ENCODE peak calls at places on chromosomes 11 and 22, in six cellular contexts. X is Peyer's patch, S is stomach, R is sigmoid colon, F is GM12878, N is ovary. A is an unnamed sample. For H3K4me1, the result is how much of the 10 kb centered on the place peaks cover.

GRCh38 chr22:35311551-35311999 is 11.9 kb downstream of the TOM1 start:
- DNase-seq in X (peak), N (peak), S (no peak), R (no peak), F (no peak), A (no peak)

GRCh38 chr11:134647066-134647746 is 235.2 kb upstream of the B3GAT1 start:
- DNase-seq in F (no peak), R (peak), S (peak), N (no peak), X (peak), A (no peak)

GRCh38 chr11:79078999-79079398 is 361.8 kb downstream of the TENM4 start:
- DNase-seq in N (no peak), R (no peak), S (no peak), X (peak), F (no peak), A (peak)

GRCh38 chr22:34308101-34308500 is 387.8 kb upstream of the LARGE1 start:
- DNase-seq in N (no peak), S (no peak), X (no peak), R (no peak), F (no peak), A (no peak)

GRCh38 chr11:76885390-76886097 is 24.8 kb downstream of the ACER3 start:
- DNase-seq in S (no peak), F (no peak), X (no peak), R (no peak), N (no peak), A (no peak)

GRCh38 chr11:121406291-121406690 is 45.8 kb upstream of the SORL1 start:
- DNase-seq in X (no peak), S (no peak), R (no peak), N (no peak), F (no peak), A (no peak)

GRCh38 chr22:44180706-44181032 is at the start of gene PARVG:
- DNase-seq in N (no peak), S (no peak), X (peak), F (peak), R (no peak), A (no peak)

GRCh38 chr11:128759597-128759996 is 65.7 kb downstream of the FLI1 start:
- DNase-seq in N (no peak), R (no peak), X (no peak), S (no peak), F (no peak), A (no peak)

GRCh38 chr11:80846442-80846841 is 1405.6 kb upstream of the TENM4 start:
- DNase-seq in N (no peak), X (no peak), R (no peak), F (no peak), S (no peak), A (no peak)

GRCh38 chr11:13462311-13462927 is 603 bp downstream of the BTBD10 start:
- DNase-seq in N (peak), X (peak), F (no peak), R (peak), S (peak), A (peak)

GRCh38 chr11:85947431-85948272 is 92.5 kb downstream of the CCDC83 start:
- DNase-seq in X (no peak), S (no peak), R (no peak), N (peak), F (no peak), A (peak)

GRCh38 chr22:43566561-43567332 is 154.9 kb downstream of the MPPED1 start:
- DNase-seq in X (no peak), S (no peak), F (no peak), R (no peak), N (no peak), A (no peak)

GRCh38 chr22:39954584-39955055 is 5.6 kb upstream of the TMA7B start:
- DNase-seq in S (no peak), R (no peak), F (no peak), X (no peak), N (no peak), A (peak)

GRCh38 chr11:116109228-116109627 is 605.0 kb upstream of the CADM1 start:
- DNase-seq in X (no peak), F (no peak), R (no peak), N (no peak), S (no peak), A (no peak)

GRCh38 chr22:22979121-22979724 is 91.1 kb upstream of the GNAZ start:
- DNase-seq in N (no peak), S (no peak), R (no peak), F (no peak), X (no peak), A (no peak)

GRCh38 chr11:117750916-117751773 is 45.9 kb downstream of the DSCAML1 start:
- DNase-seq in N (no peak), F (no peak), R (peak), S (no peak), X (no peak), A (no peak)

GRCh38 chr22:47837703-47838102 is 1075.3 kb downstream of the TBC1D22A start:
- DNase-seq in N (no peak), S (no peak), F (no peak), R (no peak), X (no peak), A (peak)

GRCh38 chr11:69095300-69095699 is 46.6 kb downstream of the TPCN2 start:
- DNase-seq in R (no peak), F (no peak), N (no peak), X (no peak), S (no peak), A (no peak)

GRCh38 chr11:9754041-9754471 is 90.2 kb downstream of the SWAP70 start:
- DNase-seq in X (no peak), F (no peak), N (no peak), R (no peak), S (no peak), A (no peak)

GRCh38 chr11:107293677-107294344 is 163.8 kb downstream of the CWF19L2 start:
- DNase-seq in N (no peak), R (no peak), F (no peak), S (no peak), X (no peak), A (no peak)

GRCh38 chr11:44631831-44632230 is 66.4 kb downstream of the CD82 start:
- DNase-seq in N (no peak), F (no peak), S (peak), R (peak), X (no peak), A (no peak)

GRCh38 chr22:49880281-49880680 is 26.6 kb downstream of the ZBED4 start:
- DNase-seq in F (peak), R (no peak), N (no peak), X (peak), S (no peak), A (no peak)

GRCh38 chr11:130001491-130002351 is 914 bp downstream of the PRDM10 start:
- DNase-seq in S (peak), R (peak), N (peak), X (peak), F (no peak), A (no peak)

GRCh38 chr11:88246680-88247079 is 71.4 kb upstream of the RAB38 start:
- DNase-seq in F (no peak), S (no peak), N (no peak), X (no peak), R (no peak), A (peak)

GRCh38 chr11:38425578-38425977 is 1827.5 kb upstream of the RAG2 start:
- DNase-seq in F (no peak), N (no peak), X (no peak), S (no peak), R (no peak), A (no peak)

GRCh38 chr22:35577799-35578659 is 37.4 kb downstream of the RASD2 start:
- DNase-seq in N (no peak), R (no peak), F (no peak), X (no peak), S (no peak), A (no peak)

GRCh38 chr11:68938816-68939582 is 35.3 kb downstream of the IGHMBP2 start:
- DNase-seq in N (no peak), R (no peak), X (no peak), F (no peak), S (no peak), A (no peak)

GRCh38 chr11:66336234-66337102 is at the start of gene RIN1:
- DNase-seq in S (peak), X (peak), N (peak), R (peak), F (peak), A (peak)

GRCh38 chr11:78054971-78055370 is 8.7 kb upstream of the THRSP start:
- DNase-seq in S (no peak), X (no peak), F (no peak), N (no peak), R (no peak), A (no peak)
- H3K4me1 ChIP-seq in S (under half), X (under half), F (under half), N (under half), R (under half), A (under half)

GRCh38 chr11:73189723-73190556 is 28.1 kb upstream of the P2RY2 start:
- DNase-seq in R (peak), S (peak), N (no peak), X (peak), F (no peak), A (no peak)

GRCh38 chr11:73187854-73188253 is 30.2 kb upstream of the P2RY2 start:
- DNase-seq in F (no peak), R (no peak), S (no peak), N (no peak), X (peak), A (no peak)

GRCh38 chr11:73188301-73188700 is 29.8 kb upstream of the P2RY2 start:
- DNase-seq in X (peak), N (no peak), R (no peak), F (no peak), S (peak), A (no peak)

GRCh38 chr11:73190557-73190885 is 27.6 kb upstream of the P2RY2 start:
- DNase-seq in N (no peak), F (no peak), R (no peak), X (peak), S (no peak), A (no peak)

DNA sequence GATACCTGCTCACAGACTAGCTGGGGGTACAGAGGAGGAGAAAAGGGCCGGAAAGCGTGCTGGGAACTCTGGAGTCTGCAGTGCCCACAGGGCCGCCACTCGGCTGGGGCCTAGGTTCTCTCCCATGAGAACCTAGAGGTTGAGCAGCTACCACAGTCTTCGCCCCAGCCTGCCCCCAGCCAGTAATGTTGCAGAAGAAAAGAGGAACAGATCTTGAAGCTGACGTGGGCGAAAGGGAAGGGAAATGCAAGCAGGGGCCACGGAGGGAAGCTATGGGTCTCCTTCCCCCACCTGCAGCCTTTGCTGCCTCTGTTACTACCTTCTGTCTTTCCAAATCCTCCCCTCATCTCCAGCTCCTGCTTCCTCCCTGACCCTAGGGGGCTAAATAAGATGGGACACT is 28.8 kb upstream of the P2RY2 start:
- DNase-seq in S (peak), F (peak), X (peak), R (peak), N (no peak), A (peak)
- TF ChIP-seq POLR2A in S (no peak), F (peak), X (no peak), R (no peak), N (no peak), A (no peak)

GRCh38 chr11:102309621-102310541 is 7.4 kb upstream of the BIRC3 start:
- DNase-seq in N (no peak), S (no peak), X (no peak), F (no peak), R (no peak), A (no peak)
- TF ChIP-seq CTCF in N (no peak), S (no peak), X (no peak), F (no peak), R (no peak), A (no peak)

DNA sequence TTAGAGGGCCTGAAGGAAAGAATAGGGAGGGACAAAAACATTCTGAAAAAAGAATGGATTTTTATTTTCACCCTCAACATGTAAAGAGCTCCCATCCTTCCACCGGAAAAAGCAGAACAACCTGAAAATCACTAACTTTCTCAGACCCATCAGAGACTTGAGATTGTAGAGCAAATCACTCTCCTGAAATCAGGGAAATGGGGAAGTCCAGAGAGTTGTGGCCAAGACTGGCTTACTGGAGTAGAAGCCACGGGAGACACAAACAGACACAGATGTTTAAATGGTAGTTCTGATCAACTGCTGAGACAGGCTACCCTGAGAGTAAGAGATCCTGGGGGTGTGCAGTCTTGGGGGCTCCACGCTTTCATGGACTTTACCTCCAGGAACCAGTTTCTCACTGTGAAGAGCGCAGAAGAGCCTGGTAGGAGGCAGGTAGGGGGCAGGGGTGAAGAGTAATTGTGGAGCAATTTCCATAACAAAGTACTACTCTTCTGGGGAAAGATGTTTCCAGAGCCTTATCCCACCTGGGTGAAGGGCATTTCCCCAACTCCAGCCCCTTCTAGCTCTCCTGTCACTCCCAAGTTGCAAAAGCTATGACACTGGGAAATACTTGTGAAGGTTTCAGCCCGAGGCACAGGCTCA is 47.1 kb downstream of the ASCL2 start:
- DNase-seq in F (no peak), S (no peak), N (no peak), X (no peak), R (no peak), A (no peak)
- H3K4me1 ChIP-seq in F (under half), S (under half), N (under half), X (under half), R (under half), A (under half)

GRCh38 chr22:19759994-19760651 is 455 bp upstream of the TBX1 start:
- DNase-seq in S (no peak), F (no peak), N (no peak), R (no peak), X (no peak), A (no peak)
- TF ChIP-seq POLR2A in S (no peak), F (no peak), N (no peak), R (no peak), X (no peak), A (no peak)

GRCh38 chr11:1053121-1053901 is 16.8 kb upstream of the MUC6 start:
- DNase-seq in S (no peak), R (peak), F (no peak), N (peak), X (no peak), A (no peak)

GRCh38 chr11:1055990-1056771 is 18.5 kb upstream of the MUC2 start:
- DNase-seq in F (no peak), X (peak), S (no peak), R (peak), N (peak), A (no peak)

GRCh38 chr11:1055109-1055703 is 18.7 kb upstream of the MUC6 start:
- DNase-seq in S (no peak), R (peak), X (no peak), N (peak), F (no peak), A (no peak)

GRCh38 chr11:1052133-1053011 is 15.9 kb upstream of the MUC6 start:
- DNase-seq in R (peak), X (no peak), S (no peak), F (no peak), N (peak), A (no peak)

GRCh38 chr11:1054143-1055108 is 17.9 kb upstream of the MUC6 start:
- DNase-seq in N (peak), R (peak), S (peak), F (no peak), X (peak), A (no peak)
- TF ChIP-seq CTCF in N (no peak), R (no peak), S (no peak), F (no peak), X (no peak), A (no peak)

DNA sequence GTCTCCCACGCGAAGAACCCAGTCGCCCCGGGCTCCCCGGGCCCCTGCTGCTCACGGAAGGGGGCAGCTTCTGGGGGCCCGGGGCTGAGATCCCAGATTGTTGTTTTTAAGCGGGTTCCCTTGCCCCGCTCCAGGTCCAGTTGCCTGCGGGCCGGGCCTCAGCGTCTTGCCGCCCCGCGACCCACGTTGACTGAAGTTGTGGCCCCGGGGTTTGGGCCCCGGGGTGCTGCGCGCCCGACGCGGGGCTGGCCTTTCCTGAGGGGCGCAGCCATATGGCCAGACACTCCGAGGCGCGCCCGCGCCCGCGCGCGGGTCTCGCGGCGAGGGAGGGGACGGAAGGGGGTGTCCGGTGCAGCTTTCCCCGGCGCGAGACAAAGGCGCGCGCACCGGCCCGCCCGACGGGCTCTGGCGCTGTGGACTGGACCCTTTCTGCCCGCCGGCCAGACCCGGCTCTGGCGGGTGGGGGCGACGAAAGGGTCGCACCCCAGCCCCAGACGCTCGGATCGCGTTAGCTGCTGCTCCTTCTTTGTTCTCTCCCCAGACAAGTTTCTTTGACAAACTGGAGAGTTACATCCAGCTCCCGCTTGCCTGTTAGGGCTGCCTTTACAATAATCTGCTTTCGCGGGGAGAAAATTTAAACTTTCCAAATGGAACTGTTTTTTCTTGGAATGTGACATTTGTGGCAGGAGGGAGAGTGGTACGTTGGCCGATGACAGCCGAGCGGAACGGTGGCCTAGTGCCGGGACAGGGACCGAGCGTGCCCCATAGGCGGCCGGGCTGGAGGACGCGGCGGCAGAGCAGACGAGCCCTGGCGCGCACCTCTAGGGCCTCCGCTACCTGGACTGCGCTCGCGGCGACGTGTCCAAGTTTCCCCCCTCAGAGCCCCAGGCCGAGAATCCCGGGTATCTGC is 701 bp downstream of the AMOTL1 start:
- DNase-seq in X (no peak), N (peak), F (no peak), R (peak), S (peak), A (peak)
- H3K4me1 ChIP-seq in X (under half), N (under half), F (under half), R (under half), S (under half), A (under half)

GRCh38 chr22:46129390-46130041 is 20.8 kb upstream of the PPARA start:
- DNase-seq in F (no peak), S (no peak), X (peak), R (no peak), N (peak), A (no peak)
- TF ChIP-seq POLR2A in F (no peak), S (no peak), X (no peak), R (no peak), N (no peak), A (no peak)

A was measured in body of pancreas.